ENCODE peak calls at places on chromosomes 4 and X, in five cellular contexts. K is neural progenitor cell, N is fibroblast of lung, C is AG04450, J is body of pancreas. H is an unnamed sample.

GRCh38 chr4:114136067-114136466 is 156.6 kb upstream of the ARSJ start:
- DNase-seq in K (no peak), N (peak; percentile 27), C (no peak), J (no peak), H (no peak)

GRCh38 chr4:176561368-176561767 is 231.4 kb downstream of the VEGFC start:
- DNase-seq in K (no peak), N (peak; percentile 49), C (no peak), J (no peak), H (no peak)

GRCh38 chrX:103674531-103675454 is 11.7 kb downstream of the MORF4L2 start:
- DNase-seq in K (peak; percentile 49), N (no peak), C (no peak), J (no peak), H (no peak)

GRCh38 chr4:88017516-88018302 is 10.3 kb downstream of the PKD2 start:
- DNase-seq in K (no peak), N (peak; percentile 98), C (peak; percentile 83), J (no peak), H (peak; percentile 88)

GRCh38 chr4:101279377-101279871 is 67.9 kb downstream of the PPP3CA start:
- DNase-seq in K (no peak), N (peak; percentile 98), C (peak; percentile 86), J (no peak), H (peak; percentile 97)

GRCh38 chrX:3461824-3462508 is 115.5 kb upstream of the MXRA5 start:
- DNase-seq in K (no peak), N (no peak), C (no peak), J (no peak), H (peak; percentile 21)

GRCh38 chrX:132277953-132278614 is 58.8 kb upstream of the RAP2C start:
- DNase-seq in K (no peak), N (no peak), C (no peak), J (peak; percentile 63), H (no peak)

GRCh38 chr4:21191304-21191703 is 491.0 kb downstream of the PACRGL start:
- DNase-seq in K (peak; percentile 17), N (no peak), C (no peak), J (no peak), H (no peak)

GRCh38 chrX:107829880-107830279 is 4.2 kb downstream of the MID2 start:
- DNase-seq in K (no peak), N (no peak), C (no peak), J (no peak), H (no peak)

GRCh38 chr4:79756496-79756895 is 316.5 kb downstream of the ANTXR2 start:
- DNase-seq in K (no peak), N (no peak), C (no peak), J (no peak), H (no peak)

GRCh38 chrX:112259375-112259774 is 176.8 kb upstream of the TRPC5 start:
- DNase-seq in K (no peak), N (no peak), C (no peak), J (no peak), H (no peak)

GRCh38 chr4:40196724-40197281 is at the start of gene RHOH:
- DNase-seq in K (peak; percentile 71), N (no peak), C (no peak), J (no peak), H (no peak)

GRCh38 chr4:135256111-135256510 is 1054.5 kb upstream of the PABPC4L start:
- DNase-seq in K (no peak), N (peak; percentile 75), C (no peak), J (no peak), H (no peak)

GRCh38 chrX:145735036-145735435 is 82.6 kb upstream of the SLITRK2 start:
- DNase-seq in K (no peak), N (peak; percentile 23), C (no peak), J (no peak), H (no peak)

GRCh38 chr4:152784490-152785195 is 4.9 kb downstream of the ARFIP1 start:
- DNase-seq in K (no peak), N (peak; percentile 13), C (no peak), J (no peak), H (peak; percentile 88)

GRCh38 chr4:92265066-92265465 is 38.7 kb upstream of the GRID2 start:
- DNase-seq in K (no peak), N (peak; percentile 2), C (no peak), J (no peak), H (no peak)

GRCh38 chr4:26015133-26015651 is 101.2 kb downstream of the SMIM20 start:
- DNase-seq in K (no peak), N (peak; percentile 100), C (peak; percentile 80), J (peak; percentile 34), H (peak; percentile 98)

DNA sequence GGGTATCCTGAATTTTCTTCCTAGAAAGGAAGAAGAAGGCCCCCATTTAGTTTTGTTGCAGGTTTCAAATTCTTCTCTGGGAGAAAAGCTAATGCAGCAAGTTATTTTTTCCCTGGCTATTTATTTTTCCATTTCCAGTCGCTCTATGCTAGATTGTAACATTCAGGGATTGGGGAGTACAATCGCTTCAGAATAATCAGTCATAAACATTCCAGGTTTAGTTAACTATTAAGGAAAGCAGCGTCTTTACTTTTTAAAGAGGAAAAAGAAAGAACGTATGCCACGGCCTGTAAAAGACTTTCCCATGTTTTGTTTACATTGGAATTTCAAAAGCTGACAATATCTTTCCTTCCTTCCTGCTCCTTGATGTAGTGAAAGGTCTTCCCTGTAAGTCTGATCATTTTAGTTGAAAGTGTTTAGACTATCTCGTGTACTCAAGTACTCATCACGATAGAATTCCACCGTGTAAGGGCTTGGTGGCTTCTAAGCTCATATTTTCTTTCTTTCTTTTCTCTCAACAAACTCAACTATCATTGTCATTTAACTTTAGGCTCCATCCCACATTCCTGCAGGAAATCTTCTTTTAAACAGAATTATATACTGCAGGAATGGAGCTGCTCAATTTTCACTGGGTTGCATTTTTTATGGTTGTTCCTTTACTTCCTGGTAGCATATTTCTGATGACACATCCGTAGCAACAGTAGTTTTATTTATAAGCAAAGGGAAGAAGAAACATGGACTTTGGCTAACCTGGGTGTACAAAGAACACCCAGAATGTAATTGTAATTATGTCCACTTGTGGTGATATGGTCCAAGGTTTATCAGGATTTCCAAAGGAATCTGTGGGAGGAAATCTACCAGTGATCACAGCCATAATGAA is 213.1 kb upstream of the FAT1 start:
- DNase-seq in K (no peak), N (peak; percentile 85), C (no peak), J (no peak), H (peak; percentile 40)
- TF ChIP-seq CTCF in K (no peak), N (peak; percentile 12), C (peak; percentile 40), J (peak; percentile 68), H (peak; percentile 11)

DNA sequence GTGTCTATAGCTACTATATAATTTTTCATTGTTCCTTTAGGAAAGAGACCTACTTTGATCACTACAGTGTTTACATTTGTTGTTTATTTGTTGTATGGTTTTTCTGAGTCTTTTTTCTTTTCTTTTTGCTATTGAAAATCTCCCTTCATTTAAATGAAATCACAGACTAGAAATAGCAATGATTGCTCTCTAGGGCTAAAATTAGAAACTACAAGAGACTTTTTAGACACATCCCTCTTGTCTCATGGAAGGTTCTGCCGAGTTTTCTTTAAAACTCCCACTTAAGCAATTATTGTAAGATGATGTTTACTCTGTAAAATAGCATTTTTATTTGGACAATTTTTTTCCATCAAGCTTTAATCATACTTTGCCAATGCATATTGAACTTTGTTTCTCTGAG is 136.6 kb downstream of the PALLD start:
- DNase-seq in K (no peak), N (no peak), C (no peak), J (no peak), H (no peak)
- H3K4me3 ChIP-seq in K (peak overlapping the region; percentile 77), N (peak overlapping the region; percentile 72), C (peak overlapping the region; percentile 8), J (no peak overlapping the region), H (peak overlapping the region; percentile 66)

GRCh38 chr4:55727746-55728145 is 91.6 kb upstream of the NMU start:
- DNase-seq in K (no peak), N (no peak), C (no peak), J (no peak), H (no peak)

GRCh38 chr4:55721651-55722050 is 85.6 kb upstream of the NMU start:
- DNase-seq in K (no peak), N (no peak), C (no peak), J (no peak), H (no peak)

GRCh38 chr4:55722132-55722531 is 86.0 kb upstream of the NMU start:
- DNase-seq in K (no peak), N (no peak), C (no peak), J (no peak), H (no peak)

GRCh38 chr4:55723403-55723802 is 87.3 kb upstream of the NMU start:
- DNase-seq in K (no peak), N (no peak), C (no peak), J (no peak), H (no peak)

GRCh38 chr4:55725057-55725456 is 89.0 kb upstream of the NMU start:
- DNase-seq in K (no peak), N (no peak), C (no peak), J (no peak), H (no peak)
- TF ChIP-seq CTCF in K (no peak), N (no peak), C (no peak), J (no peak), H (no peak)

GRCh38 chr4:4591071-4591470 is 49.2 kb upstream of the STX18 start:
- DNase-seq in K (no peak), N (no peak), C (no peak), J (no peak), H (peak; percentile 40)
- H3K4me3 ChIP-seq in K (no peak overlapping the region), N (no peak overlapping the region), C (no peak overlapping the region), J (no peak overlapping the region), H (no peak overlapping the region)

DNA sequence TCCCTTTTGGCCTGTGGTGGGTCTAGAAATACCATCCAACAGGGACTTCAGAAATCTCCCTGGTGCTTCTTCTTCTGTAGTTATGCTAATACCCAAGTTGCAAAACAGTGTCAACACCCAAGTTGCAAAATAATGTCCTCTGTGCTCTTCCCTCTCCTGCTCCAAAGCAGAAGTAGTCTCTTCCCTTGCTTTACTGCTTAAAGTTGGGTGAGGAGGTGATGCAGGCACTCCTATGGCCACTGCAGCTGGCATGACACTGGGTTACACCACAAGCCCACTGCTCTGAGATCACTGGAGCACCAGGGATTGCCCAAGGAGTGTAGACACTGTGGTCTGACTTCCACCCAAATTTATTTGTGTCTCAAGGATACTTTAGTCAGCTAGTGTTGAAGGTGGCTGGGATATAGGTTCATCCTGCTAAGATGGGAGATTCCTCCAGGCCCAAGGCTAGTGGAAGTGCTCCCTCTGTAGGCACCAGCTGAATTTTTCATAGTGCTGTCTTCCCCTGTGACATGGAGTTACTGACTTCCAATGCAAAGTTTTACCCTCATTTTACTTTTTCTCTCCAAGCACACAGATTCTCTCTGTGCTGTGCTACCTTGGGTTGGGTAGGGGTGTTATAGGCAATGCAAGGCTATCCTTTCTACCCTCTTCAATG is 196.2 kb upstream of the TENT5D start:
- DNase-seq in K (peak; percentile 12), N (no peak), C (no peak), J (no peak), H (no peak)
- TF ChIP-seq CTCF in K (peak; percentile 41), N (no peak), C (no peak), J (no peak), H (no peak)

H was measured in foreskin fibroblast.